ENCODE peak calls at places on chromosomes 6 and 20, in seven cellular contexts. W, B, D, A, E, F and C are unnamed samples. For H3K4me1, the result is how much of the 10 kb centered on the place peaks cover.

GRCh38 chr20:50675671-50676376 is 15.5 kb downstream of the RIPOR3 start:
- DNase-seq in W (no peak), B (no peak), D (no peak), A (peak), E (no peak), F (no peak), C (no peak)

GRCh38 chr6:21327326-21328140 is 266.0 kb upstream of the SOX4 start:
- DNase-seq in W (no peak), B (peak), D (no peak), A (no peak), E (no peak), F (no peak), C (no peak)

GRCh38 chr6:84728602-84729001 is 35.8 kb downstream of the TBX18 start:
- DNase-seq in W (no peak), B (no peak), D (no peak), A (peak), E (no peak), F (no peak), C (no peak)

GRCh38 chr20:45372646-45373352 is 5.3 kb downstream of the TP53TG5 start:
- DNase-seq in W (no peak), B (peak), D (peak), A (no peak), E (peak), F (no peak), C (peak)

GRCh38 chr6:142878407-142878806 is 66.6 kb downstream of the HIVEP2 start:
- DNase-seq in W (no peak), B (no peak), D (no peak), A (no peak), E (no peak), F (no peak), C (no peak)

GRCh38 chr6:42095066-42095465 is 44.7 kb downstream of the TAF8 start:
- DNase-seq in W (no peak), B (no peak), D (no peak), A (no peak), E (no peak), F (no peak), C (no peak)

GRCh38 chr20:10434467-10434831 is 427 bp upstream of the MKKS start:
- DNase-seq in W (peak), B (peak), D (peak), A (peak), E (peak), F (peak), C (peak)

GRCh38 chr20:39893013-39893685 is 795.9 kb downstream of the MAFB start:
- DNase-seq in W (no peak), B (no peak), D (no peak), A (no peak), E (no peak), F (no peak), C (no peak)

GRCh38 chr6:17237246-17237645 is 43.9 kb upstream of the RBM24 start:
- DNase-seq in W (no peak), B (no peak), D (no peak), A (no peak), E (no peak), F (no peak), C (no peak)

GRCh38 chr20:32179515-32179914 is 28.0 kb downstream of the PLAGL2 start:
- DNase-seq in W (no peak), B (no peak), D (no peak), A (no peak), E (no peak), F (no peak), C (no peak)

GRCh38 chr20:47430862-47431588 is 70.7 kb upstream of the NCOA3 start:
- DNase-seq in W (no peak), B (no peak), D (no peak), A (no peak), E (no peak), F (no peak), C (no peak)

GRCh38 chr6:34961082-34961481 is 72.0 kb downstream of the ANKS1A start:
- DNase-seq in W (no peak), B (no peak), D (no peak), A (no peak), E (no peak), F (no peak), C (no peak)

GRCh38 chr20:43442310-43442880 is 15.3 kb upstream of the SRSF6 start:
- DNase-seq in W (no peak), B (peak), D (no peak), A (peak), E (no peak), F (no peak), C (no peak)

GRCh38 chr20:48069626-48070025 is 284.3 kb upstream of the SULF2 start:
- DNase-seq in W (no peak), B (no peak), D (no peak), A (no peak), E (no peak), F (no peak), C (no peak)

GRCh38 chr6:3273707-3274521 is 15.2 kb downstream of the PSMG4 start:
- DNase-seq in W (no peak), B (no peak), D (no peak), A (no peak), E (no peak), F (no peak), C (peak)

GRCh38 chr20:49951160-49951559 is 15.0 kb downstream of the RNF114 start:
- DNase-seq in W (no peak), B (no peak), D (no peak), A (no peak), E (no peak), F (no peak), C (no peak)

GRCh38 chr20:22502731-22503191 is 81.6 kb downstream of the FOXA2 start:
- DNase-seq in W (no peak), B (no peak), D (no peak), A (peak), E (peak), F (no peak), C (no peak)

GRCh38 chr6:94636780-94637385 is 940.5 kb upstream of the MANEA start:
- DNase-seq in W (no peak), B (peak), D (no peak), A (peak), E (no peak), F (no peak), C (no peak)

GRCh38 chr20:23167436-23167835 is 81.3 kb upstream of the CD93 start:
- DNase-seq in W (no peak), B (no peak), D (no peak), A (no peak), E (no peak), F (no peak), C (no peak)

GRCh38 chr6:33589723-33590530 is 9.9 kb upstream of the BAK1 start:
- DNase-seq in W (no peak), B (peak), D (peak), A (peak), E (peak), F (peak), C (no peak)

GRCh38 chr6:155395339-155395738 is 60.3 kb downstream of the NOX3 start:
- DNase-seq in W (no peak), B (no peak), D (no peak), A (no peak), E (no peak), F (no peak), C (no peak)

GRCh38 chr6:33419580-33420492 is at the start of gene SYNGAP1:
- DNase-seq in W (no peak), B (peak), D (peak), A (no peak), E (no peak), F (peak), C (peak)

GRCh38 chr6:137638926-137639706 is 144.9 kb upstream of the OLIG3 start:
- DNase-seq in W (no peak), B (no peak), D (no peak), A (no peak), E (no peak), F (no peak), C (no peak)

GRCh38 chr6:138662474-138662873 is 111.1 kb upstream of the CCDC28A start:
- DNase-seq in W (no peak), B (no peak), D (no peak), A (peak), E (no peak), F (no peak), C (no peak)

GRCh38 chr6:38577492-38577891 is 62.2 kb downstream of the BTBD9 start:
- DNase-seq in W (no peak), B (no peak), D (no peak), A (no peak), E (no peak), F (no peak), C (no peak)

GRCh38 chr6:85460951-85461805 is 11.3 kb downstream of the NT5E start:
- DNase-seq in W (no peak), B (no peak), D (no peak), A (peak), E (no peak), F (peak), C (no peak)

GRCh38 chr20:25139061-25139705 is 56.3 kb upstream of the ENTPD6 start:
- DNase-seq in W (no peak), B (no peak), D (no peak), A (peak), E (no peak), F (no peak), C (no peak)

GRCh38 chr6:113591896-113592827 is 265.0 kb upstream of the MARCKS start:
- DNase-seq in W (no peak), B (no peak), D (no peak), A (peak), E (no peak), F (no peak), C (no peak)

DNA sequence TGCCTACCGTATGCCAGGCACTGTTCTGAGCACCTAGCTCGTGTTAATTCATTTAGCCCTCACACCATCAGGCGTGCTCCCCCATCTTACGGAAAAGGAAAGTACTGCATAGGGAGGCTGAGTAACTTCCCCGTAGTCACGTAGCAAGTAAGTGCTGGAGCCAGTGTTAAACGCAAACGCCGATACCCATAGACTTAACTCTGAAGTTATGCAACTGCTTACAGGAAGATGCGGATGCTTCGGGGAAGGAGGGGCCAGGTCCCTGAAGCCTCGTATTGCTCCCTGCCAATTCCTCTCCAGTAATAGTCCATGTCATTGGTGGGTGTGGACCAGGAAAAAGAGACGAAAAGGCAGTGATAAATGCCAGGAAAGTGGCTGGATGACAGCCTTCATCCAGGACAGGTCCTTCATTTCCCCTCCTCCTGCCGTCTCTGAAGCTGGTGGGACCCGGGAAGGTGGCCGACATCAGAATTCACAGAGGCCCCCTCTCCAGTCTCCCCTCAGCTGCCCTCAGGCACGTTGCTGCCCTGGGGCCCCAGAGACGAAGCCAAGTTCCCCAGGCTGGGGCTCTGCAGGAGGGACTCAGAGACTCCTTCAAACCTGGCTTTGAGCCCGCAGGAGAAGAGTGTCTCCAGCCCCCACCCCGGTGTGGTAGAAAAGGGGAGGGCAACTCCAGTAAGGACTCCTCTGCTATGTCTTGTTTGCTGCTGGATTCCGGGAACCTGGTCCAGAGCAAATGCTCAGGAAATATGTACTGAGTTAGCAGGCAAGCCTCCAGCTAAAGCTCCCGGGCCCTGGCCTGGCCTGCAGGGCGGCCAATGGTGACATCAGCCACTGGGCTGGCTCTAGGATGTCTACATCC is 37.7 kb downstream of the RAB44 start:
- DNase-seq in W (no peak), B (no peak), D (peak), A (no peak), E (peak), F (peak), C (peak)
- TF ChIP-seq CTCF in W (no peak), B (no peak), D (no peak), A (no peak), E (no peak), F (peak), C (no peak)

DNA sequence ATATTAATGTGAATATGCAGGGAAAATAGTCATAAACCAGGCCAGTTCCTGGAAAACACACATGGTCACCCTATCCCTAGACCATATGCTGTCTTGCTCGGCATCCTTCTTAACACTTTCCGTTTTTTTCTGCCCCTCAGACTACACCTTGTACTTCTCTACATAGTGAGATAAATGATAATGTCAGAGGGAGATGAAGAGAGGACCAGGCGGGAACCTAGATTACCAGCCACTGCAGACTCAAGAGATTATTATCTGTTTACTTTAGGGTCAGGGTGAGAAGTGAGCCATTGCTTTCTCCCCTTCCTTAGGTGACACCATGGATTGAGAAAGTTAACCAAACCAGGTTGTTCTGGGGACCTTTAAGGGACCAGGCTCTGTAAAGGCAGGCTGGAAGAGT is 3.7 kb upstream of the RPP21 start:
- DNase-seq in W (no peak), B (no peak), D (no peak), A (no peak), E (no peak), F (no peak), C (no peak)
- H3K4me1 ChIP-seq in W (under half), B (under half), D (under half), A (under half), E (under half), F (under half), C (under half)

DNA sequence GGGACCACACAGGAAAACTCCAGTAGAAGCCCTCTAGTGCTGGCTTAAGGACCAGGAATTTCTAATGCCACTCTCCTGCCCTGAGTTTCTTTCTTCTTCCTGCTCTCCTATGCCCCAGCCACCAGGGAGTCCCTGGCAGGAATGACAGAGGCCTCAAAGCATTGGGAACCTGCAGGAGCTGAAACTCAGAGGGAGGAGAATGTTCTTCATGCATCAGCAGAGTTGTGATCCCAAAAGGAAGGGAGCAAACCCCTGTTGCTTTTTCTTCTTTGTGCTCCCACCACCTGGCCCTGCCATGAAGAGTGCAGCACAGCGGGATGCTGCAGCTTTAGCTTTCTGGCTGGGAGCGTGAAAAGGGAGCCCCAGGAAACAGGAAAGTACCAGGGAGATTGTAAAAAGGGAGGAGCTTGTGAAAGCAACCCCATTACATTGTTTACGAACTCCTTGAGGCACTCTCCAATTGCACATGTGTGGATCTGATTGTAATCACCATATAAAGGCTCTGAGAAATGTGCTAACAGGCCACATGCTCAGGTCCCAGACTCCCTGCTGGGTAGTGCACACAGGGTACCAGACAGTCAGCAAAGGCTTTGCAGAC is 34.7 kb upstream of the FKBP1A start:
- DNase-seq in W (no peak), B (peak), D (no peak), A (peak), E (no peak), F (no peak), C (no peak)
- TF ChIP-seq CTCF in W (no peak), B (peak), D (no peak), A (no peak), E (no peak), F (no peak), C (no peak)

GRCh38 chr6:65896140-65896539 is 189.1 kb upstream of the EYS start:
- DNase-seq in W (no peak), B (no peak), D (no peak), A (no peak), E (no peak), F (no peak), C (peak)

GRCh38 chr6:65903992-65904391 is 197.0 kb upstream of the EYS start:
- DNase-seq in W (no peak), B (no peak), D (no peak), A (no peak), E (no peak), F (no peak), C (no peak)

GRCh38 chr6:65900928-65901327 is 193.9 kb upstream of the EYS start:
- DNase-seq in W (no peak), B (no peak), D (no peak), A (no peak), E (no peak), F (no peak), C (no peak)
- H3K4me1 ChIP-seq in W (under half), B (under half), D (under half), A (under half), E (under half), F (under half), C (under half)

GRCh38 chr6:32166411-32167061 is 2.1 kb downstream of the EGFL8 start:
- DNase-seq in W (no peak), B (peak), D (no peak), A (no peak), E (peak), F (no peak), C (peak)
- TF ChIP-seq CTCF in W (no peak), B (peak), D (no peak), A (peak), E (no peak), F (no peak), C (no peak)

GRCh38 chr6:15642276-15642675 is 20.6 kb downstream of the DTNBP1 start:
- DNase-seq in W (no peak), B (peak), D (no peak), A (peak), E (no peak), F (no peak), C (no peak)

GRCh38 chr6:15643542-15643941 is 19.3 kb downstream of the DTNBP1 start:
- DNase-seq in W (no peak), B (no peak), D (no peak), A (no peak), E (no peak), F (no peak), C (no peak)

GRCh38 chr6:15638373-15638772 is 24.5 kb downstream of the DTNBP1 start:
- DNase-seq in W (no peak), B (no peak), D (no peak), A (peak), E (no peak), F (no peak), C (no peak)
- H3K4me1 ChIP-seq in W (under half), B (under half), D (under half), A (under half), E (under half), F (under half), C (under half)

GRCh38 chr6:12162203-12162602 is 128.0 kb upstream of the EDN1 start:
- DNase-seq in W (no peak), B (no peak), D (no peak), A (no peak), E (no peak), F (no peak), C (no peak)

GRCh38 chr6:12160350-12160749 is 129.8 kb upstream of the EDN1 start:
- DNase-seq in W (no peak), B (no peak), D (no peak), A (no peak), E (no peak), F (no peak), C (no peak)

GRCh38 chr6:12163149-12163548 is 127.0 kb upstream of the EDN1 start:
- DNase-seq in W (no peak), B (no peak), D (no peak), A (no peak), E (no peak), F (no peak), C (peak)

GRCh38 chr6:12163744-12164507 is 126.2 kb upstream of the EDN1 start:
- DNase-seq in W (no peak), B (no peak), D (no peak), A (no peak), E (no peak), F (no peak), C (no peak)

DNA sequence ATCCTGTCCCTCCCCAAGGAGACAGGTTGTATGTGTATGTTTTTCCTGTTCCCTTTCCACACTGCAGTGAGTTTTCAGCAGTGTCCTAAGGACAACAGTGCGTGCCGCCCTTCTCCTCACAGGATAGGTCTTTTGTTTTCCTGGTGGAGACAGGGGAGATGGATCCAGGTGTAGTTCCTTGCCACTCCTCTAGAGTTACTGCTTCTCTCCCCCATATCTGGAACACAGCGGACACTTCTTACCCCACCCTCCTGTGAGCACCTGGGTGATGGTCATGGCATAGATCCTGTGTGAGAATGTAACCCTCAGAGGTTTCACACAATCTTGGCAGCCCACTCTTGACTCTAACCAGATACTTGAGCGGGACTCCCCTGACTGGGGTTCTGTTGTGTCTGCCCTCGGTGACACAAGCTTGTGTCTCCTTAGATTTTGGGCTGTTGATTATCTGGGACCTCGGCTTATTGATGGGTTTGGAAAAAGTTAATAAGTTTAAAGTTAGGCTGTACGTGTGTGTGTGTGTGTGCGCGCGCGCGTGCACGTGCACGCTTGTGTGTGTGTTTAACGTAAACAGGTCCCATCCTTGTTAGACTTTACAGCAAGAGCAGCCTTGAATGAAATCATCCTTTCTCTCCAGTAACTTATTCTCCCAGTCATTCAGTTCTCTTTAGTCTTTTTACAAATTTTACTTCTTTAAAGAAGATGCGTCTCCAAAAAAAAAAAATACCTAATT is 131.3 kb upstream of the EDN1 start:
- DNase-seq in W (no peak), B (no peak), D (no peak), A (no peak), E (no peak), F (no peak), C (no peak)
- TF ChIP-seq CTCF in W (no peak), B (peak), D (no peak), A (no peak), E (no peak), F (no peak), C (no peak)

GRCh38 chr6:15305909-15306308 is 60.0 kb downstream of the JARID2 start:
- DNase-seq in W (no peak), B (no peak), D (no peak), A (no peak), E (no peak), F (no peak), C (no peak)
- H3K4me1 ChIP-seq in W (half or more), B (under half), D (under half), A (under half), E (under half), F (under half), C (half or more)

GRCh38 chr6:50145125-50145524 is 95.4 kb upstream of the DEFB112 start:
- DNase-seq in W (no peak), B (no peak), D (no peak), A (peak), E (no peak), F (no peak), C (no peak)
- TF ChIP-seq CTCF in W (no peak), B (peak), D (peak), A (peak), E (no peak), F (no peak), C (no peak)